ENCODE peak calls at places on chromosome 17, in ten cellular contexts. One of them, this sample, is unnamed.

GRCh38 chr17:47618416-47618815 is 31.3 kb upstream of the KPNB1 start:
- DNase-seq in COR-L47: no peak
- DNase-seq in frontal cortex: no peak
- DNase-seq in small intestine: no peak
- DNase-seq in globus pallidus: no peak
- DNase-seq in GF-D8: no peak
- DNase-seq in EH: peak
- DNase-seq in ELF-1: no peak
- DNase-seq in fibroblast of the conjunctiva: no peak
- DNase-seq in NCI-H1417: no peak
- DNase-seq in this sample: peak

GRCh38 chr17:80724723-80725388 is 180.2 kb downstream of the RPTOR start:
- DNase-seq in frontal cortex: no peak
- DNase-seq in globus pallidus: no peak
- DNase-seq in EH: peak
- DNase-seq in NCI-H1417: no peak
- DNase-seq in COR-L47: no peak
- DNase-seq in fibroblast of the conjunctiva: peak
- DNase-seq in ELF-1: no peak
- DNase-seq in small intestine: no peak
- DNase-seq in GF-D8: no peak
- DNase-seq in this sample: no peak

GRCh38 chr17:79294459-79295071 is 219.9 kb downstream of the ENGASE start:
- DNase-seq in EH: peak
- DNase-seq in NCI-H1417: no peak
- DNase-seq in globus pallidus: peak
- DNase-seq in GF-D8: no peak
- DNase-seq in ELF-1: peak
- DNase-seq in small intestine: peak
- DNase-seq in COR-L47: no peak
- DNase-seq in frontal cortex: peak
- DNase-seq in fibroblast of the conjunctiva: no peak
- DNase-seq in this sample: peak

GRCh38 chr17:50882851-50883250 is 16.7 kb upstream of the TOB1 start:
- DNase-seq in small intestine: no peak
- DNase-seq in GF-D8: no peak
- DNase-seq in fibroblast of the conjunctiva: no peak
- DNase-seq in globus pallidus: no peak
- DNase-seq in EH: peak
- DNase-seq in NCI-H1417: no peak
- DNase-seq in frontal cortex: no peak
- DNase-seq in COR-L47: no peak
- DNase-seq in ELF-1: no peak
- DNase-seq in this sample: no peak

GRCh38 chr17:18219016-18219415 is 6.4 kb upstream of the LLGL1 start:
- DNase-seq in frontal cortex: no peak
- DNase-seq in fibroblast of the conjunctiva: peak
- DNase-seq in NCI-H1417: no peak
- DNase-seq in COR-L47: no peak
- DNase-seq in globus pallidus: no peak
- DNase-seq in EH: peak
- DNase-seq in small intestine: no peak
- DNase-seq in GF-D8: no peak
- DNase-seq in ELF-1: no peak
- DNase-seq in this sample: no peak

GRCh38 chr17:38596651-38597050 is 9.1 kb downstream of the SRCIN1 start:
- DNase-seq in ELF-1: no peak
- DNase-seq in small intestine: no peak
- DNase-seq in COR-L47: no peak
- DNase-seq in frontal cortex: no peak
- DNase-seq in GF-D8: no peak
- DNase-seq in NCI-H1417: no peak
- DNase-seq in fibroblast of the conjunctiva: no peak
- DNase-seq in EH: no peak
- DNase-seq in globus pallidus: no peak
- DNase-seq in this sample: no peak

GRCh38 chr17:82977586-82977985 is 101.8 kb upstream of the METRNL start:
- DNase-seq in small intestine: no peak
- DNase-seq in GF-D8: no peak
- DNase-seq in globus pallidus: no peak
- DNase-seq in EH: no peak
- DNase-seq in fibroblast of the conjunctiva: no peak
- DNase-seq in frontal cortex: peak
- DNase-seq in ELF-1: no peak
- DNase-seq in NCI-H1417: no peak
- DNase-seq in COR-L47: no peak
- DNase-seq in this sample: no peak

GRCh38 chr17:31869797-31870568 is 10.9 kb upstream of the COPRS start:
- DNase-seq in GF-D8: no peak
- DNase-seq in frontal cortex: no peak
- DNase-seq in EH: peak
- DNase-seq in NCI-H1417: no peak
- DNase-seq in COR-L47: no peak
- DNase-seq in fibroblast of the conjunctiva: no peak
- DNase-seq in ELF-1: no peak
- DNase-seq in globus pallidus: no peak
- DNase-seq in small intestine: no peak
- DNase-seq in this sample: no peak

GRCh38 chr17:17379197-17379991 is 76.2 kb downstream of the NT5M start:
- DNase-seq in ELF-1: no peak
- DNase-seq in frontal cortex: no peak
- DNase-seq in EH: no peak
- DNase-seq in fibroblast of the conjunctiva: no peak
- DNase-seq in small intestine: no peak
- DNase-seq in COR-L47: no peak
- DNase-seq in globus pallidus: peak
- DNase-seq in NCI-H1417: no peak
- DNase-seq in GF-D8: no peak
- DNase-seq in this sample: no peak

GRCh38 chr17:41959336-41960095 is 7.1 kb upstream of the CNP start:
- DNase-seq in globus pallidus: peak
- DNase-seq in NCI-H1417: no peak
- DNase-seq in small intestine: no peak
- DNase-seq in frontal cortex: no peak
- DNase-seq in COR-L47: peak
- DNase-seq in ELF-1: peak
- DNase-seq in EH: peak
- DNase-seq in GF-D8: peak
- DNase-seq in fibroblast of the conjunctiva: peak
- DNase-seq in this sample: peak

GRCh38 chr17:36641877-36642845 is 40.8 kb downstream of the MRM1 start:
- DNase-seq in EH: no peak
- DNase-seq in frontal cortex: peak
- DNase-seq in globus pallidus: no peak
- DNase-seq in GF-D8: no peak
- DNase-seq in small intestine: peak
- DNase-seq in fibroblast of the conjunctiva: no peak
- DNase-seq in COR-L47: no peak
- DNase-seq in ELF-1: no peak
- DNase-seq in NCI-H1417: peak
- DNase-seq in this sample: no peak

GRCh38 chr17:45405250-45406086 is 27.2 kb downstream of the ARHGAP27 start:
- DNase-seq in ELF-1: peak
- DNase-seq in small intestine: peak
- DNase-seq in frontal cortex: no peak
- DNase-seq in fibroblast of the conjunctiva: no peak
- DNase-seq in GF-D8: no peak
- DNase-seq in NCI-H1417: no peak
- DNase-seq in COR-L47: no peak
- DNase-seq in EH: peak
- DNase-seq in globus pallidus: no peak
- DNase-seq in this sample: peak

GRCh38 chr17:77089118-77089477 is 51.7 kb upstream of the SEC14L1 start:
- DNase-seq in fibroblast of the conjunctiva: no peak
- DNase-seq in EH: peak
- DNase-seq in frontal cortex: no peak
- DNase-seq in NCI-H1417: no peak
- DNase-seq in COR-L47: no peak
- DNase-seq in globus pallidus: no peak
- DNase-seq in small intestine: peak
- DNase-seq in GF-D8: no peak
- DNase-seq in ELF-1: peak
- DNase-seq in this sample: no peak

GRCh38 chr17:7881655-7882054 is 6.9 kb upstream of the CHD3 start:
- DNase-seq in frontal cortex: no peak
- DNase-seq in NCI-H1417: peak
- DNase-seq in COR-L47: no peak
- DNase-seq in fibroblast of the conjunctiva: no peak
- DNase-seq in globus pallidus: no peak
- DNase-seq in ELF-1: no peak
- DNase-seq in small intestine: no peak
- DNase-seq in EH: peak
- DNase-seq in GF-D8: no peak
- DNase-seq in this sample: no peak

GRCh38 chr17:11140028-11140427 is 101.0 kb upstream of the SHISA6 start:
- DNase-seq in EH: no peak
- DNase-seq in GF-D8: no peak
- DNase-seq in globus pallidus: peak
- DNase-seq in fibroblast of the conjunctiva: no peak
- DNase-seq in COR-L47: no peak
- DNase-seq in frontal cortex: peak
- DNase-seq in small intestine: no peak
- DNase-seq in ELF-1: no peak
- DNase-seq in NCI-H1417: no peak
- DNase-seq in this sample: no peak

GRCh38 chr17:8326591-8327583 is 12.8 kb upstream of the ODF4 start:
- DNase-seq in fibroblast of the conjunctiva: no peak
- DNase-seq in ELF-1: peak
- DNase-seq in EH: peak
- DNase-seq in small intestine: no peak
- DNase-seq in frontal cortex: peak
- DNase-seq in GF-D8: no peak
- DNase-seq in NCI-H1417: peak
- DNase-seq in COR-L47: no peak
- DNase-seq in globus pallidus: peak
- DNase-seq in this sample: peak

GRCh38 chr17:40315678-40316570 is 6.9 kb downstream of the RARA start:
- DNase-seq in small intestine: no peak
- DNase-seq in EH: no peak
- DNase-seq in globus pallidus: no peak
- DNase-seq in frontal cortex: no peak
- DNase-seq in NCI-H1417: no peak
- DNase-seq in fibroblast of the conjunctiva: no peak
- DNase-seq in GF-D8: no peak
- DNase-seq in ELF-1: no peak
- DNase-seq in COR-L47: no peak
- DNase-seq in this sample: peak

GRCh38 chr17:2368383-2368782 is 31.1 kb downstream of the SGSM2 start:
- DNase-seq in fibroblast of the conjunctiva: no peak
- DNase-seq in small intestine: no peak
- DNase-seq in EH: no peak
- DNase-seq in GF-D8: no peak
- DNase-seq in globus pallidus: no peak
- DNase-seq in frontal cortex: no peak
- DNase-seq in COR-L47: no peak
- DNase-seq in ELF-1: no peak
- DNase-seq in NCI-H1417: no peak
- DNase-seq in this sample: no peak

GRCh38 chr17:17063546-17064122 is 21.4 kb downstream of the MPRIP start:
- DNase-seq in NCI-H1417: no peak
- DNase-seq in frontal cortex: peak
- DNase-seq in globus pallidus: peak
- DNase-seq in COR-L47: peak
- DNase-seq in EH: peak
- DNase-seq in fibroblast of the conjunctiva: no peak
- DNase-seq in GF-D8: peak
- DNase-seq in small intestine: peak
- DNase-seq in ELF-1: no peak
- DNase-seq in this sample: no peak

GRCh38 chr17:78939615-78940014 is 14.4 kb upstream of the TIMP2 start:
- DNase-seq in fibroblast of the conjunctiva: no peak
- DNase-seq in small intestine: no peak
- DNase-seq in NCI-H1417: no peak
- DNase-seq in ELF-1: no peak
- DNase-seq in frontal cortex: no peak
- DNase-seq in COR-L47: no peak
- DNase-seq in EH: peak
- DNase-seq in GF-D8: no peak
- DNase-seq in globus pallidus: no peak
- DNase-seq in this sample: no peak

GRCh38 chr17:33049781-33050414 is 58.3 kb downstream of the SPACA3 start:
- DNase-seq in EH: peak
- DNase-seq in globus pallidus: peak
- DNase-seq in ELF-1: peak
- DNase-seq in NCI-H1417: no peak
- DNase-seq in fibroblast of the conjunctiva: peak
- DNase-seq in small intestine: peak
- DNase-seq in GF-D8: no peak
- DNase-seq in COR-L47: no peak
- DNase-seq in frontal cortex: no peak
- DNase-seq in this sample: peak

GRCh38 chr17:47694018-47694817 is at the start of gene TBKBP1:
- DNase-seq in NCI-H1417: peak
- DNase-seq in EH: peak
- DNase-seq in fibroblast of the conjunctiva: no peak
- DNase-seq in GF-D8: peak
- DNase-seq in small intestine: no peak
- DNase-seq in COR-L47: peak
- DNase-seq in frontal cortex: peak
- DNase-seq in globus pallidus: no peak
- DNase-seq in ELF-1: peak
- DNase-seq in this sample: peak

GRCh38 chr17:8140058-8140412 is 12.2 kb downstream of the PER1 start:
- DNase-seq in EH: no peak
- DNase-seq in ELF-1: no peak
- DNase-seq in small intestine: no peak
- DNase-seq in COR-L47: no peak
- DNase-seq in NCI-H1417: no peak
- DNase-seq in GF-D8: no peak
- DNase-seq in frontal cortex: no peak
- DNase-seq in fibroblast of the conjunctiva: no peak
- DNase-seq in globus pallidus: no peak
- DNase-seq in this sample: no peak

GRCh38 chr17:42133461-42134041 is 10.9 kb downstream of the HSPB9 start:
- DNase-seq in COR-L47: peak
- DNase-seq in EH: peak
- DNase-seq in small intestine: peak
- DNase-seq in NCI-H1417: peak
- DNase-seq in globus pallidus: no peak
- DNase-seq in ELF-1: no peak
- DNase-seq in fibroblast of the conjunctiva: no peak
- DNase-seq in GF-D8: no peak
- DNase-seq in frontal cortex: no peak
- DNase-seq in this sample: no peak

GRCh38 chr17:1460233-1460632 is 4.2 kb upstream of the CRK start:
- DNase-seq in NCI-H1417: no peak
- DNase-seq in small intestine: peak
- DNase-seq in frontal cortex: no peak
- DNase-seq in ELF-1: no peak
- DNase-seq in globus pallidus: no peak
- DNase-seq in EH: peak
- DNase-seq in COR-L47: no peak
- DNase-seq in GF-D8: no peak
- DNase-seq in fibroblast of the conjunctiva: no peak
- DNase-seq in this sample: no peak

GRCh38 chr17:71440513-71440912 is 680.3 kb upstream of the SOX9 start:
- DNase-seq in fibroblast of the conjunctiva: no peak
- DNase-seq in NCI-H1417: no peak
- DNase-seq in globus pallidus: no peak
- DNase-seq in COR-L47: no peak
- DNase-seq in ELF-1: peak
- DNase-seq in EH: peak
- DNase-seq in small intestine: no peak
- DNase-seq in GF-D8: no peak
- DNase-seq in frontal cortex: no peak
- DNase-seq in this sample: no peak

GRCh38 chr17:6589266-6589946 is 33.1 kb upstream of the PITPNM3 start:
- DNase-seq in NCI-H1417: no peak
- DNase-seq in EH: peak
- DNase-seq in ELF-1: no peak
- DNase-seq in globus pallidus: no peak
- DNase-seq in fibroblast of the conjunctiva: no peak
- DNase-seq in GF-D8: no peak
- DNase-seq in COR-L47: no peak
- DNase-seq in small intestine: no peak
- DNase-seq in frontal cortex: no peak
- DNase-seq in this sample: no peak

This sample was measured in HuH-7.